ENCODE peak calls at places on chromosomes 4 and X, in four cellular contexts. One of them, this sample, is unnamed.

GRCh38 chr4:24970635-24971034 is 57.8 kb upstream of the CCDC149 start:
- DNase-seq in uterus: no peak
- DNase-seq in GM23248: no peak
- DNase-seq in body of pancreas: no peak
- DNase-seq in this sample: no peak

GRCh38 chr4:84681488-84682274 is 98.8 kb downstream of the CDS1 start:
- DNase-seq in body of pancreas: no peak
- DNase-seq in uterus: no peak
- DNase-seq in GM23248: peak
- DNase-seq in this sample: peak

GRCh38 chr4:10783351-10783750 is 98.8 kb upstream of the CLNK start:
- DNase-seq in body of pancreas: no peak
- DNase-seq in GM23248: peak
- DNase-seq in uterus: no peak
- DNase-seq in this sample: peak

GRCh38 chr4:53376900-53377299 is 541 bp upstream of the FIP1L1 start:
- DNase-seq in GM23248: peak
- DNase-seq in uterus: no peak
- DNase-seq in body of pancreas: no peak
- DNase-seq in this sample: no peak

GRCh38 chr4:139556735-139557505 is 901 bp upstream of the SETD7 start:
- DNase-seq in uterus: peak
- DNase-seq in body of pancreas: peak
- DNase-seq in GM23248: peak
- DNase-seq in this sample: no peak

GRCh38 chr4:171718069-171718468 is 95.1 kb upstream of the GALNTL6 start:
- DNase-seq in body of pancreas: no peak
- DNase-seq in GM23248: no peak
- DNase-seq in uterus: no peak
- DNase-seq in this sample: no peak

GRCh38 chrX:129833153-129834004 is 10.3 kb downstream of the ZDHHC9 start:
- DNase-seq in GM23248: peak
- DNase-seq in uterus: no peak
- DNase-seq in body of pancreas: no peak
- DNase-seq in this sample: no peak

GRCh38 chr4:111475001-111475400 is 670.3 kb upstream of the FAM241A start:
- DNase-seq in GM23248: peak
- DNase-seq in body of pancreas: no peak
- DNase-seq in uterus: no peak
- DNase-seq in this sample: no peak

GRCh38 chr4:30917946-30918345 is 197.8 kb downstream of the PCDH7 start:
- DNase-seq in GM23248: no peak
- DNase-seq in uterus: no peak
- DNase-seq in body of pancreas: no peak
- DNase-seq in this sample: no peak

GRCh38 chr4:108114503-108114902 is 54.2 kb downstream of the LEF1 start:
- DNase-seq in body of pancreas: no peak
- DNase-seq in GM23248: no peak
- DNase-seq in uterus: no peak
- DNase-seq in this sample: no peak

GRCh38 chr4:24249972-24250371 is 334.4 kb downstream of the DHX15 start:
- DNase-seq in body of pancreas: no peak
- DNase-seq in uterus: no peak
- DNase-seq in GM23248: no peak
- DNase-seq in this sample: no peak

GRCh38 chrX:31459361-31459760 is 387.5 kb upstream of the FTHL17 start:
- DNase-seq in GM23248: peak
- DNase-seq in uterus: no peak
- DNase-seq in body of pancreas: no peak
- DNase-seq in this sample: no peak

GRCh38 chr4:52266537-52267137 is 215.5 kb downstream of the SPATA18 start:
- DNase-seq in body of pancreas: peak
- DNase-seq in GM23248: no peak
- DNase-seq in uterus: no peak
- DNase-seq in this sample: no peak

GRCh38 chrX:21373637-21374162 is 518 bp upstream of the CNKSR2 start:
- DNase-seq in body of pancreas: peak
- DNase-seq in uterus: no peak
- DNase-seq in GM23248: peak
- DNase-seq in this sample: no peak

DNA sequence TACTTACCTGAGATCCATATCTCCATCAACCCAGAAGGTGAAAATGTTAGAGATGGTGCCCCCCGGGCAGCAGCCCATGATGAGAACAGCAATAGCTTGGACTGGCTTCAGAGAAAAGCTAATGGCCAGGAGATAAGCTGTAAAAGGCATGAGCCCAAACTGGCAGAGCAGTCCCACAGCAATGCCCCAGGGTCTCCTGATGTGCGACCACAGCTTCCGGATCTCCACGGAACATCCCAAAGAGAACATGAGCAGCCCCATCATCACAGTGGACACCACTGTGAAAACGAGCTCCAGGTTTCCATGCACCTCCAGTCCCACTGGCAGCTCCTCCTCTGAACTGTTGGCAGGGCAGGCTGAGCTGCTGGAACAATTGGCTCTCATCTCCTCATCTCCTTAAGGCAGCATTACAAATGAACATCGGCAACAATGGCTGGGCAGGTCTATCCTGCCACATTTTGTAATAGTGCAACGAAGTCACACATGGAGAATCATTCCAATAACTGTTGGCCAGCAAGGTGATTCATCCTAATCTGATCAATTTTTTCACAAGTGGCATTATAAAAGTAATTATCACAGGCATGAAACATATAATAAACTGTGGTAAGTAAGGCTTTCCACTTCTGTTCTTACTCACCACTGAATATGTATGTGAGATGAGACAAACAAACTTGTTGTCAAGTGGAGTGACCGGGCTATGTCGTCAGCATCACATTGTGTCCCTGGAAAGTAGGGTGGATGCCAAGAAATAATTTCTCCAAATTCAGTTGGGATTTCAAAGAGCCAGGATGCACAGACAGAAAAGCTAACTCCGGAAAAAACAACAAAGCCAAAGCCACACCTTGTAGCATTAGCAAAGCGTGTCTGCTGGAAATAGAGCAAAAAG is at the start of gene SLC10A6:
- DNase-seq in uterus: no peak
- DNase-seq in body of pancreas: no peak
- DNase-seq in GM23248: peak
- DNase-seq in this sample: no peak
- H3K27ac ChIP-seq in uterus: peak
- H3K27ac ChIP-seq in body of pancreas: no peak
- H3K27ac ChIP-seq in GM23248: no peak
- H3K27ac ChIP-seq in this sample: peak

DNA sequence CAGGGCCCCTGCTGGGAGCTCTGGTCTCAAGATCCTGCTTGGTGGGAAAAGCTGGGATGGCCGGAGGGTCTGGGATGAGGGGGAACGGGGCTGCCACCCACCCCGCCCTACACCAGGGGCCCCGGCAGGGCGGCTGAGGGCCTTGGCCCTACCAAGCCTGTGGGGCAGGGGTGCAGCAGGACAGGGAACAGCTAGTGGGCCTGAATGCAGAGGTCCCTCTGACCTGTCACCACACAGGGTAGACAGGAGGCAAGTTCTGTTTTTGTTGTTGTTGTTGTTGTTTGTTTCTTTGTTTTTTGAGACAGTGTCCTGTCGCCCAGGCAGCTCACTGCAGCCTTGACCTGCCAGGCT is 332 bp upstream of the RENBP start:
- DNase-seq in GM23248: no peak
- DNase-seq in body of pancreas: no peak
- DNase-seq in uterus: no peak
- DNase-seq in this sample: no peak
- H3K27ac ChIP-seq in GM23248: no peak
- H3K27ac ChIP-seq in body of pancreas: no peak
- H3K27ac ChIP-seq in uterus: no peak
- H3K27ac ChIP-seq in this sample: no peak

DNA sequence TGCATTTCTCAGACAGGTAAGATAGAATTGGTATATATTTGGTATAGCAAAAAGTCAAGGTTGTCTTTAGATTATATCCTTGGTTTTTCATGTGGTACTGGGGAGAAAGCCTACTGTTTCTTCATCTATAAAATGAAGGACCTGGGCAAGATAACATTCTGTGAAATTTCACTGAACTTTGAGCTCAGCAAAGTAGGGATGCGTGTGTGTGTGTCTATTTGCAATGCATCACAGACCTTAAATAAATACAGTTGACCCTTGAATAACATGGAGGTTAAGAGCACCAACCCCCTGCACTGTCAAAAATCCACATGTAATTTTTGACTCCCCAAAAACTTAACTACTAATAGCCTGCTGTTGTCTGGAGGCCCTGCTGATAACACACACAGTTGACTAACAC is 25.2 kb downstream of the TET2 start:
- DNase-seq in uterus: no peak
- DNase-seq in body of pancreas: no peak
- DNase-seq in GM23248: no peak
- DNase-seq in this sample: no peak
- H3K27ac ChIP-seq in uterus: no peak
- H3K27ac ChIP-seq in body of pancreas: no peak
- H3K27ac ChIP-seq in GM23248: no peak
- H3K27ac ChIP-seq in this sample: no peak

GRCh38 chr4:1812720-1813119 is 19.6 kb downstream of the FGFR3 start:
- DNase-seq in GM23248: no peak
- DNase-seq in body of pancreas: peak
- DNase-seq in uterus: no peak
- DNase-seq in this sample: no peak
- H3K27ac ChIP-seq in GM23248: no peak
- H3K27ac ChIP-seq in body of pancreas: peak
- H3K27ac ChIP-seq in uterus: no peak
- H3K27ac ChIP-seq in this sample: no peak

GRCh38 chr4:74097161-74097560 is 1.8 kb downstream of the CXCL2 start:
- DNase-seq in uterus: no peak
- DNase-seq in GM23248: no peak
- DNase-seq in body of pancreas: no peak
- DNase-seq in this sample: no peak
- H3K27ac ChIP-seq in uterus: no peak
- H3K27ac ChIP-seq in GM23248: no peak
- H3K27ac ChIP-seq in body of pancreas: no peak
- H3K27ac ChIP-seq in this sample: peak

GRCh38 chr4:99002274-99002673 is 6.8 kb downstream of the METAP1 start:
- DNase-seq in GM23248: no peak
- DNase-seq in body of pancreas: no peak
- DNase-seq in uterus: no peak
- DNase-seq in this sample: no peak
- H3K27ac ChIP-seq in GM23248: no peak
- H3K27ac ChIP-seq in body of pancreas: no peak
- H3K27ac ChIP-seq in uterus: no peak
- H3K27ac ChIP-seq in this sample: peak

GRCh38 chrX:109534933-109535332 is 1.7 kb upstream of the NXT2 start:
- DNase-seq in GM23248: no peak
- DNase-seq in uterus: no peak
- DNase-seq in body of pancreas: no peak
- DNase-seq in this sample: no peak
- H3K27ac ChIP-seq in GM23248: no peak
- H3K27ac ChIP-seq in uterus: no peak
- H3K27ac ChIP-seq in body of pancreas: no peak
- H3K27ac ChIP-seq in this sample: no peak

GRCh38 chr4:88062843-88063242 is 55.4 kb downstream of the PKD2 start:
- DNase-seq in body of pancreas: no peak
- DNase-seq in GM23248: no peak
- DNase-seq in uterus: no peak
- DNase-seq in this sample: no peak

GRCh38 chr4:88063634-88064296 is 56.3 kb downstream of the PKD2 start:
- DNase-seq in body of pancreas: no peak
- DNase-seq in GM23248: no peak
- DNase-seq in uterus: no peak
- DNase-seq in this sample: no peak

GRCh38 chr4:88062311-88062710 is 54.9 kb downstream of the PKD2 start:
- DNase-seq in body of pancreas: no peak
- DNase-seq in uterus: no peak
- DNase-seq in GM23248: no peak
- DNase-seq in this sample: no peak

GRCh38 chr4:88060431-88060830 is 53.0 kb downstream of the PKD2 start:
- DNase-seq in body of pancreas: no peak
- DNase-seq in uterus: no peak
- DNase-seq in GM23248: no peak
- DNase-seq in this sample: no peak

DNA sequence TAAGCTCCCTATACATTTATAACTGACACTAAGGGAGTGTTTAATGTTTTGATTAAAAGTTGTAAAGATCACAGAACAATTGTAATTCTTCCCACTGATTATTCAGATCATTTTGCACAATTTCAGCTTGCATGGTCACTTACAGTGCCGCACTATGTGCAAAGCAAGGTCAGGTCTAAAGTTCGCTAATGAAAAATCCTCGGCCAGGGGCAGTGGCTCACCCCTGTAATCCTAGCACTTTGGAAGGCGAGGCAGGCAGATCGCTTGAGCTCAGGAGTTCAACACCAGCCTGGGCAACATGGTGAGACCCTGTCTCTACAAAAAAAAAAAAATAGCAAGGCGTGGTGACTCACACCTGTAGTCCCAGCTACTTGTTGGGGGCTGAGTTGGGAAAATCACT is 57.0 kb downstream of the PKD2 start:
- DNase-seq in GM23248: no peak
- DNase-seq in uterus: no peak
- DNase-seq in body of pancreas: no peak
- DNase-seq in this sample: no peak
- H3K27ac ChIP-seq in GM23248: no peak
- H3K27ac ChIP-seq in uterus: no peak
- H3K27ac ChIP-seq in body of pancreas: no peak
- H3K27ac ChIP-seq in this sample: no peak

DNA sequence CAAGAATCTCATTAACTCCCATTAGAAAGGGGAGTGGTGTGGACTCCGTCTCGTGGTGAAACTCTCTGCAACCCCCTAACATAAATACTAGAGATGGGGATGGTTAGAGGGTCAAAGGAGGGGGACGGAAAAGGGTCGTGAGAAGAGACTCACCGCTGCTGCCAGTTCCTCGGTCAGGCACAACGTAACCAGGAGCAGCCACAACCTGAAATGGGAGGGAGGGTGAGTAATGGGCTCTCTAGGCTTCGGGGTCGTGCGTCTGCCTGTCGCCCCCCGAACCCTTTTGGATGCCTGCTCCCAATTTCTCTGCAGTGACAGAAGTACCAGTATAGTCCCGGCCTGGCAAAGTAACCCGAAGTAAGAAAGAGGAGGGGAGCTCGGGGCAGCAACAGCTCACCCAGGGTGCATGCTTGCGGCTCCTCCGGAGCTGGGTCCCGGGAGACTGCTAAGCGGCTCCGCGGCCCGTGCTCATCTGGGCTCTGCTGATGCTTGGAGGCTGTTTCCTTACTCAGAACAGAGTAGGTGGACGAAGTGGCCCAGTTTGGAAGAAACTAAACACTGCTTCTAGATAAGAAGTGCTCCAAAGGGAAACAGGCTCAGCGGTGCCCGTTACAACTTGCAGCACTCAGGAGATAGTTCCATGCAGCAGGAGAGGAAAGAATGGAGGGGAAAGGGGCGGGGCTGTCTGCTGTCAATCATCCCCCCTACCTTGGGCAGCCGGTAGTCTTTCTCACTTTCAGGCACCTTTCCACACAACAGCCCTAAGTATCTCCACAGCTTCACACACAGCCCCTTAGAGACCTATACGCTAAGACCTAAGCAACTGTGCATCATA is at the start of gene COL4A6:
- DNase-seq in body of pancreas: peak
- DNase-seq in GM23248: peak
- DNase-seq in uterus: peak
- DNase-seq in this sample: no peak
- H3K27ac ChIP-seq in body of pancreas: no peak
- H3K27ac ChIP-seq in GM23248: no peak
- H3K27ac ChIP-seq in uterus: peak
- H3K27ac ChIP-seq in this sample: peak

GRCh38 chr4:72360075-72360474 is 208.9 kb downstream of the ADAMTS3 start:
- DNase-seq in GM23248: no peak
- DNase-seq in body of pancreas: no peak
- DNase-seq in uterus: no peak
- DNase-seq in this sample: no peak
- H3K27ac ChIP-seq in GM23248: no peak
- H3K27ac ChIP-seq in body of pancreas: no peak
- H3K27ac ChIP-seq in uterus: no peak
- H3K27ac ChIP-seq in this sample: no peak

This sample was measured in epithelial cell of prostate.